ENCODE peak calls at places on chromosome 18, in nine cellular contexts. P is body of pancreas; Y is stimulated activated naive CD8-positive, alpha-beta T cell treated with anti-CD3 and anti-CD28 coated beads, Interleukin-15, Interleukin-2, amounts not matched to agents 100 U/mL and 50 U/mL, for 24 hours; B is neural crest cell; T is KBM-7; X is T-helper 9 cell; G is iris pigment epithelial cell; K is iPS-NIHi11; E is tibial artery. W is an unnamed sample.

GRCh38 chr18:75253784-75254183 is 43.2 kb downstream of the TSHZ1 start:
- DNase-seq in P (no peak), Y (no peak), B (no peak), T (no peak), X (no peak), G (peak), K (no peak), E (no peak), W (no peak)

GRCh38 chr18:55694291-55694690 is 106.3 kb upstream of the TCF4 start:
- DNase-seq in P (no peak), Y (no peak), B (no peak), T (peak), X (no peak), G (peak), K (no peak), E (no peak), W (no peak)

GRCh38 chr18:23207191-23207955 is 72.1 kb downstream of the CABLES1 start:
- DNase-seq in P (no peak), Y (peak), B (no peak), T (peak), X (no peak), G (peak), K (peak), E (no peak), W (peak)

GRCh38 chr18:63040788-63041410 is 278.7 kb downstream of the BCL2 start:
- DNase-seq in P (no peak), Y (no peak), B (no peak), T (no peak), X (no peak), G (no peak), K (no peak), E (no peak), W (no peak)

GRCh38 chr18:75207298-75208054 is 1.5 kb downstream of the PTGR3 start:
- DNase-seq in P (no peak), Y (no peak), B (no peak), T (peak), X (no peak), G (peak), K (no peak), E (no peak), W (peak)

GRCh38 chr18:59048378-59048777 is 91.3 kb upstream of the SEC11C start:
- DNase-seq in P (no peak), Y (no peak), B (no peak), T (no peak), X (no peak), G (no peak), K (no peak), E (no peak), W (no peak)

GRCh38 chr18:51480562-51481261 is 283.2 kb upstream of the MEX3C start:
- DNase-seq in P (no peak), Y (no peak), B (no peak), T (no peak), X (no peak), G (no peak), K (no peak), E (no peak), W (no peak)

GRCh38 chr18:57234346-57234745 is 87.5 kb downstream of the BOD1L2 start:
- DNase-seq in P (no peak), Y (no peak), B (no peak), T (no peak), X (no peak), G (no peak), K (no peak), E (no peak), W (no peak)

GRCh38 chr18:27996792-27997191 is 180.1 kb downstream of the CDH2 start:
- DNase-seq in P (no peak), Y (no peak), B (no peak), T (no peak), X (no peak), G (peak), K (no peak), E (no peak), W (no peak)

GRCh38 chr18:51447351-51447896 is 249.9 kb upstream of the MEX3C start:
- DNase-seq in P (peak), Y (no peak), B (no peak), T (no peak), X (no peak), G (no peak), K (no peak), E (no peak), W (no peak)

GRCh38 chr18:51765712-51766360 is 568.4 kb upstream of the MEX3C start:
- DNase-seq in P (no peak), Y (no peak), B (no peak), T (no peak), X (no peak), G (no peak), K (no peak), E (no peak), W (no peak)

GRCh38 chr18:54239091-54239490 is 14.6 kb upstream of the MBD2 start:
- DNase-seq in P (no peak), Y (no peak), B (no peak), T (no peak), X (no peak), G (no peak), K (no peak), E (no peak), W (no peak)

GRCh38 chr18:5461056-5461455 is 82.7 kb downstream of the EPB41L3 start:
- DNase-seq in P (no peak), Y (no peak), B (no peak), T (no peak), X (no peak), G (no peak), K (no peak), E (no peak), W (no peak)

GRCh38 chr18:25832008-25832604 is 258.3 kb downstream of the SS18 start:
- DNase-seq in P (no peak), Y (peak), B (peak), T (peak), X (no peak), G (peak), K (peak), E (no peak), W (peak)

GRCh38 chr18:21701621-21702020 is 3.0 kb downstream of the ABHD3 start:
- DNase-seq in P (no peak), Y (no peak), B (no peak), T (no peak), X (no peak), G (no peak), K (no peak), E (no peak), W (no peak)

GRCh38 chr18:79335833-79336360 is 59.8 kb upstream of the NFATC1 start:
- DNase-seq in P (no peak), Y (no peak), B (no peak), T (no peak), X (no peak), G (no peak), K (no peak), E (no peak), W (no peak)

GRCh38 chr18:23578067-23578705 is 8.1 kb downstream of the NPC1 start:
- DNase-seq in P (no peak), Y (no peak), B (no peak), T (no peak), X (no peak), G (no peak), K (no peak), E (no peak), W (no peak)

GRCh38 chr18:37122877-37123276 is 293.9 kb downstream of the KIAA1328 start:
- DNase-seq in P (no peak), Y (no peak), B (no peak), T (no peak), X (no peak), G (peak), K (no peak), E (no peak), W (no peak)

GRCh38 chr18:5475252-5475651 is 68.5 kb downstream of the EPB41L3 start:
- DNase-seq in P (no peak), Y (no peak), B (no peak), T (peak), X (no peak), G (no peak), K (no peak), E (no peak), W (no peak)

GRCh38 chr18:54822872-54823845 is 5.1 kb upstream of the RAB27B start:
- DNase-seq in P (no peak), Y (no peak), B (no peak), T (peak), X (no peak), G (peak), K (no peak), E (no peak), W (no peak)

W was measured in activated naive CD8-positive, alpha-beta T cell treated with anti-CD3 and anti-CD28 coated beads, Interleukin-2, amount 50 U/mL, for 24 hours.